ENCODE peak calls at places on chromosomes 13 and 19, in seven cellular contexts. P, I, J, R, Y, N and X are unnamed samples. For H3K27me3, the result is how much of the 10 kb centered on the place peaks cover.

GRCh38 chr13:49220035-49220855 is at the start of gene MLNR:
- DNase-seq in P (no peak), I (peak), J (peak), R (no peak), Y (peak), N (no peak), X (no peak)

GRCh38 chr13:80030491-80030890 is 310.4 kb downstream of the SPRY2 start:
- DNase-seq in P (peak), I (no peak), J (no peak), R (peak), Y (no peak), N (no peak), X (no peak)

GRCh38 chr19:29268721-29269483 is 56.0 kb upstream of the UQCRFS1 start:
- DNase-seq in P (no peak), I (no peak), J (no peak), R (no peak), Y (no peak), N (no peak), X (no peak)

GRCh38 chr19:48637948-48638830 is 1.0 kb upstream of the DBP start:
- DNase-seq in P (peak), I (peak), J (peak), R (peak), Y (peak), N (no peak), X (peak)

GRCh38 chr19:43960411-43960810 is 9.4 kb downstream of the ZNF221 start:
- DNase-seq in P (no peak), I (no peak), J (no peak), R (no peak), Y (no peak), N (no peak), X (no peak)

GRCh38 chr13:87669379-87669978 is 1.7 kb upstream of the SLITRK5 start:
- DNase-seq in P (no peak), I (peak), J (peak), R (no peak), Y (peak), N (no peak), X (no peak)

GRCh38 chr13:107743983-107744382 is 471.4 kb downstream of the LIG4 start:
- DNase-seq in P (no peak), I (no peak), J (no peak), R (no peak), Y (no peak), N (no peak), X (no peak)

GRCh38 chr13:59247166-59247565 is 916.6 kb downstream of the DIAPH3 start:
- DNase-seq in P (no peak), I (no peak), J (no peak), R (no peak), Y (no peak), N (no peak), X (no peak)

GRCh38 chr13:69755101-69755500 is 352.5 kb upstream of the ATXN8OS start:
- DNase-seq in P (no peak), I (no peak), J (no peak), R (no peak), Y (no peak), N (no peak), X (no peak)

GRCh38 chr13:44040754-44041100 is 161.0 kb downstream of the LACC1 start:
- DNase-seq in P (no peak), I (no peak), J (no peak), R (no peak), Y (no peak), N (no peak), X (no peak)

GRCh38 chr19:41327076-41327475 is 17.1 kb downstream of the CCDC97 start:
- DNase-seq in P (no peak), I (no peak), J (no peak), R (no peak), Y (no peak), N (no peak), X (no peak)

GRCh38 chr13:31409678-31410356 is 210.0 kb downstream of the B3GLCT start:
- DNase-seq in P (no peak), I (no peak), J (no peak), R (no peak), Y (no peak), N (no peak), X (no peak)

GRCh38 chr19:47663911-47664771 is 49.1 kb upstream of the EHD2 start:
- DNase-seq in P (no peak), I (no peak), J (peak), R (no peak), Y (peak), N (no peak), X (no peak)

GRCh38 chr19:14381689-14382474 is 638 bp downstream of the ADGRE5 start:
- DNase-seq in P (no peak), I (no peak), J (peak), R (no peak), Y (no peak), N (no peak), X (no peak)

GRCh38 chr13:110396913-110397379 is 89.9 kb downstream of the COL4A2 start:
- DNase-seq in P (no peak), I (no peak), J (no peak), R (no peak), Y (no peak), N (no peak), X (no peak)

DNA sequence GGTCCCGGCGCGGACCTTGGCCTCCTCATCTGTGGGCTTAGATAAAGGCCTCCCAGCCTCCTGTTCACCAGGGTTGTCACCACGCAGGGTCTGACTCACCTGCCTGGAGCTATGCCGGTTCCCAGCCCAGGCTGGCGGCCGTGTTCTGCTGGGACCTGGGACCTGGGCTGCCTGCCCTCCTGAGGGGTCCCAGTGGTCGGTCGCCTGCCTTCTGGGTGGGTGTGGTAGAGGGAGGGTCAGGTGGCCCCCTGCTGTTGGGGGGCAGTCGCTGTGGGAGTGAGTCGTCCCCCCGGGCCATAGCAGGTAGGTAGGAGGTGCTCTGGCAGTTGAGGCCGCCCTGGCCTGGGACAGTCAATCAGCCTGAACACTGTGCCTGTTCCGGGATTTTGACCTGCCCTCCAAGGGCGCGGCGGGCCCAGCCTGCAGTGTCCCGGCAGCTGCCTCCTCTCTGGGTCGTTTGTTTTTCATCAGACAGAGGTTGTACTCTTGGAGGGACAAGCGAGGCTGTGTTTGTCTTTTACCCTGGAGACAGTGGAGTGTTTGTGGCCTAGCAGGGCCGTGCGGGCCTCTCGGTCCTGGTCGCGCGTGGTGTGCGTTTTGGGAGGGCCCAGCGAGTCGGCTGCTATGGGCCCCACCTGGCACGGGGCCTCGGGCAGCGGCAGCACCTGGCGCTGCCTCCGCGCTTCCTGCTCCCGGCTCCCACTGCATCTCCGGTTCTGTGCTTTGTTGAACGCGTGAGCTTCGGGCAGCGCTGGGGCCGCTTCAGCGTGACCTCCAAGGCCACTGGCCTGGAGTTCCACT is 2.6 kb downstream of the ADAT3 start:
- DNase-seq in P (no peak), I (no peak), J (peak), R (no peak), Y (peak), N (no peak), X (no peak)
- H3K4me3 ChIP-seq in P (no peak), I (no peak), J (no peak), R (no peak), Y (peak), N (no peak), X (no peak)

GRCh38 chr19:4763021-4763420 is 28.5 kb upstream of the FEM1A start:
- DNase-seq in P (no peak), I (no peak), J (no peak), R (no peak), Y (no peak), N (no peak), X (no peak)

GRCh38 chr19:4758659-4759058 is 32.9 kb upstream of the FEM1A start:
- DNase-seq in P (no peak), I (no peak), J (no peak), R (no peak), Y (no peak), N (no peak), X (no peak)

GRCh38 chr19:4759388-4760284 is 31.9 kb upstream of the FEM1A start:
- DNase-seq in P (peak), I (peak), J (peak), R (peak), Y (peak), N (peak), X (peak)

GRCh38 chr19:4758082-4758481 is 33.5 kb upstream of the FEM1A start:
- DNase-seq in P (no peak), I (no peak), J (no peak), R (no peak), Y (no peak), N (no peak), X (no peak)

DNA sequence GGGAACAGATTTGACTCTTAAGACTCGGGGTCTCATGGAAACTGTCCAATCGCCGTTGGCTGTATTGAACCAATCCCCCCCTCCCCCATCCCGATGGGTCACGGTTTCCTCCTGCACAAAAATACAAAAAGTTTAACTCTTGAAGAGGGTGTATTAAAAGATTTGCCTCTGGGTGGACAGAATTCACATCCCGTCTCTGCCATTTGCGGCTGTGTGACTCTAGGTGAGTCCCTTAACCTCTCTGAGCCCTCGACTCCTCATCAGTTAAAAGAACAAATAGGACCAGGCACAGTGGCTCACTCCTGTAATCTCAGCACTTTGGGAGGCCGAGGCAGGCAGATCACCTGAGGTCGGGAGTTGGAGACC is 31.3 kb upstream of the FEM1A start:
- DNase-seq in P (no peak), I (no peak), J (no peak), R (no peak), Y (no peak), N (no peak), X (no peak)
- H3K27me3 ChIP-seq in P (under half), I (under half), J (under half), R (under half), Y (under half), N (under half), X (under half)

GRCh38 chr19:50911206-50912101 is at the start of gene KLK4:
- DNase-seq in P (no peak), I (no peak), J (no peak), R (no peak), Y (no peak), N (no peak), X (no peak)

GRCh38 chr19:50906217-50906616 is 5.0 kb downstream of the KLK4 start:
- DNase-seq in P (no peak), I (peak), J (peak), R (no peak), Y (peak), N (no peak), X (no peak)

GRCh38 chr19:50910722-50911121 is 473 bp downstream of the KLK4 start:
- DNase-seq in P (no peak), I (no peak), J (no peak), R (no peak), Y (no peak), N (no peak), X (no peak)

GRCh38 chr19:50909240-50910070 is 1.7 kb downstream of the KLK4 start:
- DNase-seq in P (peak), I (peak), J (peak), R (peak), Y (peak), N (no peak), X (peak)

GRCh38 chr19:50908311-50908710 is 2.9 kb downstream of the KLK4 start:
- DNase-seq in P (no peak), I (no peak), J (no peak), R (no peak), Y (no peak), N (no peak), X (no peak)
- TF ChIP-seq YY1 in P (no peak), I (no peak), J (no peak), R (no peak), Y (no peak), N (no peak), X (no peak)

GRCh38 chr19:4327877-4328242 is 10.8 kb downstream of the STAP2 start:
- DNase-seq in P (no peak), I (no peak), J (no peak), R (no peak), Y (no peak), N (no peak), X (no peak)
- H3K4me3 ChIP-seq in P (peak), I (peak), J (peak), R (peak), Y (no peak), N (peak), X (peak)

GRCh38 chr19:38467541-38468525 is 34.3 kb downstream of the RYR1 start:
- DNase-seq in P (no peak), I (no peak), J (no peak), R (no peak), Y (no peak), N (no peak), X (no peak)
- H3K27me3 ChIP-seq in P (under half), I (under half), J (under half), R (under half), Y (under half), N (under half), X (under half)

GRCh38 chr13:38309397-38309796 is 40.3 kb upstream of the UFM1 start:
- DNase-seq in P (no peak), I (no peak), J (no peak), R (no peak), Y (no peak), N (no peak), X (no peak)
- TF ChIP-seq YY1 in P (no peak), I (no peak), J (no peak), R (no peak), Y (no peak), N (no peak), X (no peak)